ENCODE peak calls at places on chromosome X, in seven cellular contexts. One of them, this sample, is unnamed.

GRCh38 chrX:69028006-69028760 is 137.1 kb downstream of the PJA1 start:
- DNase-seq in GM23248: no peak
- DNase-seq in amniotic stem cell: no peak
- DNase-seq in endodermal cell: peak
- DNase-seq in T follicular helper cell: no peak
- DNase-seq in stimulated activated CD4-positive, alpha-beta T cell treated with anti-CD3 and anti-CD28 coated beads, Interleukin-4, amount 100 ng/mL, for 48 hours: no peak
- DNase-seq in Kasumi-1: peak
- DNase-seq in this sample: no peak

GRCh38 chrX:132068405-132068804 is 45.3 kb downstream of the STK26 start:
- DNase-seq in Kasumi-1: no peak
- DNase-seq in T follicular helper cell: no peak
- DNase-seq in stimulated activated CD4-positive, alpha-beta T cell treated with anti-CD3 and anti-CD28 coated beads, Interleukin-4, amount 100 ng/mL, for 48 hours: no peak
- DNase-seq in endodermal cell: no peak
- DNase-seq in amniotic stem cell: no peak
- DNase-seq in GM23248: no peak
- DNase-seq in this sample: no peak

GRCh38 chrX:25175171-25175570 is 159.4 kb upstream of the ARX start:
- DNase-seq in T follicular helper cell: no peak
- DNase-seq in stimulated activated CD4-positive, alpha-beta T cell treated with anti-CD3 and anti-CD28 coated beads, Interleukin-4, amount 100 ng/mL, for 48 hours: no peak
- DNase-seq in Kasumi-1: no peak
- DNase-seq in GM23248: no peak
- DNase-seq in endodermal cell: no peak
- DNase-seq in amniotic stem cell: no peak
- DNase-seq in this sample: no peak

GRCh38 chrX:154010330-154011087 is 9.2 kb downstream of the IRAK1 start:
- DNase-seq in amniotic stem cell: no peak
- DNase-seq in GM23248: peak
- DNase-seq in Kasumi-1: no peak
- DNase-seq in stimulated activated CD4-positive, alpha-beta T cell treated with anti-CD3 and anti-CD28 coated beads, Interleukin-4, amount 100 ng/mL, for 48 hours: no peak
- DNase-seq in T follicular helper cell: no peak
- DNase-seq in endodermal cell: no peak
- DNase-seq in this sample: no peak

GRCh38 chrX:105910563-105911105 is 88.3 kb downstream of the NRK start:
- DNase-seq in GM23248: no peak
- DNase-seq in T follicular helper cell: no peak
- DNase-seq in amniotic stem cell: no peak
- DNase-seq in Kasumi-1: no peak
- DNase-seq in stimulated activated CD4-positive, alpha-beta T cell treated with anti-CD3 and anti-CD28 coated beads, Interleukin-4, amount 100 ng/mL, for 48 hours: no peak
- DNase-seq in endodermal cell: no peak
- DNase-seq in this sample: no peak

GRCh38 chrX:72269671-72270251 is 7.3 kb downstream of the RPS4X start:
- DNase-seq in amniotic stem cell: peak
- DNase-seq in Kasumi-1: no peak
- DNase-seq in stimulated activated CD4-positive, alpha-beta T cell treated with anti-CD3 and anti-CD28 coated beads, Interleukin-4, amount 100 ng/mL, for 48 hours: no peak
- DNase-seq in endodermal cell: no peak
- DNase-seq in GM23248: peak
- DNase-seq in T follicular helper cell: no peak
- DNase-seq in this sample: peak

GRCh38 chrX:2715066-2715600 is 24.0 kb downstream of the CD99 start:
- DNase-seq in GM23248: no peak
- DNase-seq in stimulated activated CD4-positive, alpha-beta T cell treated with anti-CD3 and anti-CD28 coated beads, Interleukin-4, amount 100 ng/mL, for 48 hours: no peak
- DNase-seq in amniotic stem cell: no peak
- DNase-seq in T follicular helper cell: no peak
- DNase-seq in Kasumi-1: no peak
- DNase-seq in endodermal cell: peak
- DNase-seq in this sample: no peak

GRCh38 chrX:25742334-25742733 is 395.8 kb upstream of the MAGEB18 start:
- DNase-seq in T follicular helper cell: no peak
- DNase-seq in endodermal cell: no peak
- DNase-seq in stimulated activated CD4-positive, alpha-beta T cell treated with anti-CD3 and anti-CD28 coated beads, Interleukin-4, amount 100 ng/mL, for 48 hours: no peak
- DNase-seq in GM23248: no peak
- DNase-seq in Kasumi-1: no peak
- DNase-seq in amniotic stem cell: no peak
- DNase-seq in this sample: no peak

GRCh38 chrX:12210921-12211320 is 72.6 kb downstream of the FRMPD4 start:
- DNase-seq in T follicular helper cell: no peak
- DNase-seq in GM23248: peak
- DNase-seq in amniotic stem cell: no peak
- DNase-seq in endodermal cell: no peak
- DNase-seq in Kasumi-1: no peak
- DNase-seq in stimulated activated CD4-positive, alpha-beta T cell treated with anti-CD3 and anti-CD28 coated beads, Interleukin-4, amount 100 ng/mL, for 48 hours: no peak
- DNase-seq in this sample: no peak

GRCh38 chrX:78673256-78673655 is 14.1 kb upstream of the RTL3 start:
- DNase-seq in amniotic stem cell: no peak
- DNase-seq in endodermal cell: no peak
- DNase-seq in T follicular helper cell: no peak
- DNase-seq in stimulated activated CD4-positive, alpha-beta T cell treated with anti-CD3 and anti-CD28 coated beads, Interleukin-4, amount 100 ng/mL, for 48 hours: no peak
- DNase-seq in GM23248: no peak
- DNase-seq in Kasumi-1: no peak
- DNase-seq in this sample: peak

GRCh38 chrX:24999501-24999900 is 16.3 kb downstream of the ARX start:
- DNase-seq in stimulated activated CD4-positive, alpha-beta T cell treated with anti-CD3 and anti-CD28 coated beads, Interleukin-4, amount 100 ng/mL, for 48 hours: no peak
- DNase-seq in amniotic stem cell: no peak
- DNase-seq in endodermal cell: no peak
- DNase-seq in Kasumi-1: no peak
- DNase-seq in GM23248: no peak
- DNase-seq in T follicular helper cell: no peak
- DNase-seq in this sample: no peak

GRCh38 chrX:80223922-80224579 is 196.2 kb upstream of the TENT5D start:
- DNase-seq in GM23248: no peak
- DNase-seq in Kasumi-1: peak
- DNase-seq in endodermal cell: peak
- DNase-seq in amniotic stem cell: no peak
- DNase-seq in stimulated activated CD4-positive, alpha-beta T cell treated with anti-CD3 and anti-CD28 coated beads, Interleukin-4, amount 100 ng/mL, for 48 hours: no peak
- DNase-seq in T follicular helper cell: no peak
- DNase-seq in this sample: no peak

GRCh38 chrX:110118535-110118934 is 115.6 kb downstream of the TMEM164 start:
- DNase-seq in endodermal cell: no peak
- DNase-seq in amniotic stem cell: no peak
- DNase-seq in T follicular helper cell: no peak
- DNase-seq in Kasumi-1: no peak
- DNase-seq in GM23248: no peak
- DNase-seq in stimulated activated CD4-positive, alpha-beta T cell treated with anti-CD3 and anti-CD28 coated beads, Interleukin-4, amount 100 ng/mL, for 48 hours: no peak
- DNase-seq in this sample: no peak

GRCh38 chrX:115297189-115297588 is 7.7 kb downstream of the LUZP4 start:
- DNase-seq in T follicular helper cell: no peak
- DNase-seq in endodermal cell: no peak
- DNase-seq in stimulated activated CD4-positive, alpha-beta T cell treated with anti-CD3 and anti-CD28 coated beads, Interleukin-4, amount 100 ng/mL, for 48 hours: no peak
- DNase-seq in Kasumi-1: no peak
- DNase-seq in amniotic stem cell: no peak
- DNase-seq in GM23248: no peak
- DNase-seq in this sample: no peak

GRCh38 chrX:44306336-44306735 is 37.1 kb downstream of the EFHC2 start:
- DNase-seq in T follicular helper cell: no peak
- DNase-seq in GM23248: no peak
- DNase-seq in endodermal cell: no peak
- DNase-seq in amniotic stem cell: no peak
- DNase-seq in Kasumi-1: no peak
- DNase-seq in stimulated activated CD4-positive, alpha-beta T cell treated with anti-CD3 and anti-CD28 coated beads, Interleukin-4, amount 100 ng/mL, for 48 hours: no peak
- DNase-seq in this sample: peak

GRCh38 chrX:13673016-13673415 is 15.9 kb upstream of the RAB9A start:
- DNase-seq in GM23248: no peak
- DNase-seq in stimulated activated CD4-positive, alpha-beta T cell treated with anti-CD3 and anti-CD28 coated beads, Interleukin-4, amount 100 ng/mL, for 48 hours: no peak
- DNase-seq in endodermal cell: no peak
- DNase-seq in T follicular helper cell: no peak
- DNase-seq in amniotic stem cell: no peak
- DNase-seq in Kasumi-1: no peak
- DNase-seq in this sample: no peak

GRCh38 chrX:103817502-103817901 is 14.6 kb downstream of the RAB9B start:
- DNase-seq in endodermal cell: no peak
- DNase-seq in stimulated activated CD4-positive, alpha-beta T cell treated with anti-CD3 and anti-CD28 coated beads, Interleukin-4, amount 100 ng/mL, for 48 hours: no peak
- DNase-seq in T follicular helper cell: peak
- DNase-seq in GM23248: peak
- DNase-seq in Kasumi-1: peak
- DNase-seq in amniotic stem cell: peak
- DNase-seq in this sample: no peak

GRCh38 chrX:16528620-16529019 is 121.3 kb upstream of the S100G start:
- DNase-seq in stimulated activated CD4-positive, alpha-beta T cell treated with anti-CD3 and anti-CD28 coated beads, Interleukin-4, amount 100 ng/mL, for 48 hours: peak
- DNase-seq in T follicular helper cell: peak
- DNase-seq in amniotic stem cell: no peak
- DNase-seq in Kasumi-1: no peak
- DNase-seq in GM23248: no peak
- DNase-seq in endodermal cell: no peak
- DNase-seq in this sample: no peak